ENCODE peak calls at places on chromosomes 4 and X, in six cellular contexts. U, Y, G, T, E and V are unnamed samples.

GRCh38 chrX:116417214-116417613 is 19.2 kb upstream of the SLC6A14 start:
- DNase-seq in G (no peak), Y (no peak), T (no peak), E (no peak), U (no peak), V (peak)

GRCh38 chr4:168440442-168441264 is 39.6 kb downstream of the DDX60L start:
- DNase-seq in T (no peak), E (no peak), G (no peak), Y (peak), U (no peak), V (peak)

GRCh38 chr4:70559924-70560323 is 32.1 kb upstream of the AMBN start:
- DNase-seq in G (no peak), Y (no peak), T (no peak), E (no peak), U (no peak), V (no peak)

GRCh38 chrX:40646489-40647306 is 663 bp downstream of the CXorf38 start:
- DNase-seq in E (peak), Y (no peak), U (peak), T (peak), G (no peak), V (peak)

GRCh38 chr4:16508968-16509367 is 282.7 kb upstream of the TAPT1 start:
- DNase-seq in Y (no peak), U (no peak), T (peak), E (no peak), G (no peak), V (no peak)

GRCh38 chr4:95541094-95541493 is 7.7 kb downstream of the UNC5C start:
- DNase-seq in G (no peak), Y (no peak), T (no peak), E (no peak), U (no peak), V (peak)

GRCh38 chrX:69424161-69424560 is 80.0 kb upstream of the NALF2 start:
- DNase-seq in T (peak), E (no peak), U (no peak), Y (peak), G (no peak), V (no peak)

GRCh38 chr4:113635739-113636437 is 125.7 kb downstream of the CAMK2D start:
- DNase-seq in Y (no peak), E (no peak), G (no peak), T (no peak), U (no peak), V (no peak)

GRCh38 chr4:183097251-183098079 is 1.6 kb upstream of the WWC2 start:
- DNase-seq in T (no peak), G (peak), Y (no peak), E (peak), U (no peak), V (no peak)

GRCh38 chr4:7678318-7678852 is 243.7 kb upstream of the PSAPL1 start:
- DNase-seq in Y (no peak), U (no peak), E (no peak), T (no peak), G (no peak), V (no peak)

GRCh38 chr4:154086247-154086646 is 297.4 kb upstream of the SFRP2 start:
- DNase-seq in U (no peak), Y (no peak), G (no peak), T (no peak), E (no peak), V (peak)

GRCh38 chr4:7852568-7853185 is 87.0 kb downstream of the AFAP1 start:
- DNase-seq in Y (no peak), G (no peak), U (no peak), T (no peak), E (no peak), V (peak)

GRCh38 chrX:45191383-45191782 is 9.3 kb downstream of the DIPK2B start:
- DNase-seq in U (no peak), E (no peak), Y (no peak), T (no peak), G (no peak), V (no peak)

GRCh38 chr4:110184791-110185155 is 13.6 kb downstream of the ELOVL6 start:
- DNase-seq in G (no peak), U (no peak), T (no peak), Y (no peak), E (no peak), V (no peak)

GRCh38 chr4:36256398-36256828 is 12.1 kb upstream of the ARAP2 start:
- DNase-seq in Y (no peak), U (no peak), E (no peak), T (no peak), G (no peak), V (no peak)

GRCh38 chr4:121943941-121944340 is 7.9 kb downstream of the TRPC3 start:
- DNase-seq in T (peak), Y (no peak), G (peak), E (peak), U (no peak), V (no peak)

GRCh38 chr4:76984788-76985211 is 35.2 kb downstream of the SEPTIN11 start:
- DNase-seq in Y (no peak), G (no peak), T (no peak), U (peak), E (no peak), V (peak)

GRCh38 chr4:106149911-106150310 is 166.1 kb downstream of the TBCK start:
- DNase-seq in T (no peak), U (no peak), Y (no peak), E (no peak), G (no peak), V (no peak)
- H2AFZ ChIP-seq in T (no peak), U (no peak), Y (no peak), E (no peak), G (no peak), V (no peak)

DNA sequence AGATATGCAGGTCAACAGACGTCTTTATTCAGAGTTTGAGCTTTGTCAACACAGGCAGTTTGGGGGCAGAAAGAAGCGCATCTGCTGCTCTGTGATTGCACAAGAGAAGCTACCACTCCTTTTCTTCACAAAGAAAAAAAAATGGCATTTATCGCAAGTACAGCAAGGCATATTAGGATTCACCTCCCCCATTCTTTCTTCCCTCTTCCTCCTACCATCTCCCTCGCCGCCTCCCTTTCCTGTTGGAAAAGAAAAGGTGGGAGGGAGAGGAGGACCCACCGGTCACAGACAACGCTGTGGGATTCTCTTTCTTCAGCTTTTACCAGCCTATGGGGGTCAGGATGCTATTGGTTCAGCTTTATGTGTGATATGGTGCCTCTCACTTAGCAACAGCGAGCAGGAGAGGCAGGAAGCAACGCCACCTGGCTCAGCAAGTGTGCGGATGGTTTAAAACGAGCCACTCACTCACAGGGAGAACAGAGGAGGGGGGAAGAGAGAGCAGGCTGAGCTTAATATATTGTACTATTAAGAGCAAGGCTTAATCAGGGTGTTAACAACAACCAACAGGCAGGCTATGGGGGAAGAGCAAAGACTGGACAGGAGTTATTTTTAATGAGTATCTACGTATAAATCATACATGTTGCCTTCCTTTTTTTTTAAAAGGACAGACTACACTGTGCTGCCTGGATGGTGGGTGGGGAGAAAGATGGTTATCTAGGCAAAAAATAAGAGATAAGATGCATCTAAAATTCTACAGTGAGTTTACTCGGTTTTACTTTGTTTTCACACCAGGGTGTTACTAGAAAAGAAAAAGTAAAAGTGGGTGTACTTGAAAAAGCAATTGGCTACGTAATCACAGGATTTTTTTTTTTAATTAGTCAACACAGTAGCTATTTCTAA is 104.7 kb downstream of the MAML3 start:
- DNase-seq in G (peak), E (peak), Y (no peak), U (no peak), T (no peak), V (peak)
- H3K9ac ChIP-seq in G (peak), E (peak), Y (no peak), U (no peak), T (no peak), V (peak)

GRCh38 chr4:2786794-2787229 is 6.1 kb upstream of the SH3BP2 start:
- DNase-seq in Y (no peak), T (no peak), E (no peak), U (no peak), G (no peak), V (no peak)

GRCh38 chr4:2786152-2786671 is 6.7 kb upstream of the SH3BP2 start:
- DNase-seq in Y (no peak), U (no peak), G (no peak), T (no peak), E (no peak), V (no peak)

GRCh38 chr4:2788532-2789103 is 4.3 kb upstream of the SH3BP2 start:
- DNase-seq in T (peak), U (no peak), G (peak), E (no peak), Y (no peak), V (no peak)

GRCh38 chr4:2788101-2788500 is 4.8 kb upstream of the SH3BP2 start:
- DNase-seq in T (no peak), G (no peak), E (no peak), Y (no peak), U (no peak), V (no peak)

DNA sequence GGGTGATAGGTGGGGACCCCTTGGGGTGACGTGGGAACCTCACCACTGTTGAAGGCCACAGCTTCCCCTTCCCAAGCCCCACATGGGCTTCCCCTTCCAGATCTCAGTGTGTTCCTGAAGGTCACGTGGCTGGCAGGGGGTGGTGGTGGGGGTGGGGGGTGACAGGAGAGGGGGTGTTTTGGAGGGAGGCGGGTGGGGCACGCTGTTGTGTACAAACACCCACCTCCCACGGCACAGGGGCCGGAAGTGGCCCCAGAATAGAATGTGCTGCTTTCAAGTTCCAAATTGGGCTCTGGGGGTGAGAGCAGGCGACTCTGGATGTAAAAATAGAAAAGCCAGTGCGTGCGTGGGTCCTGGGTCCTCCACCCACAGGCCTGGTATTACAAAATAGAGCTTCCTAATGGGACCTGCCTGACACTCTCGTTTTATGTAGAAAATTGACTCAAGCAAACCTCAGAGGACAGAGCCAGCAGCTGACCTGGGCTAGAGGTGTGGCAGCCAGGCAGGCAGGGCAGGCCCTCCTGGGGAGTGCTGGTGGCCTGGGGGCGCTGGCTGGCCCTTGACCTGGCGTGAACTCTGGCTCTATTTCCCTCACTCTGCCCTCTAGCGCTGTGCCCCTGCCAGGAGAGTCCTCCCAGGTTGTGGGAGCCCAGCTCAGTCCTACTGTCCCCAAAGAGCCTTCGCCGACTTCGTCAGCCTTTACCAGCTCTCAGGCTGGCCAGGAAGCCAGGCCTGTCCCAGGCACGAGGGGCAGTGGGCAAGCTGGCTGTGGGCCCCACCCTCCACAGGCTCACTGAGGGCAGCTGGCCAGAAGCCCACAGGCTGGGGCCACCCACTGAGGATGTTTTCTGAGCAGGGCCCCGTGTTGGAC is 5.4 kb upstream of the SH3BP2 start:
- DNase-seq in G (peak), U (peak), E (no peak), Y (no peak), T (no peak), V (no peak)
- TF ChIP-seq CTCF in G (peak), U (peak), E (no peak), Y (no peak), T (no peak), V (no peak)

GRCh38 chr4:158513246-158513645 is 8.4 kb upstream of the RXFP1 start:
- DNase-seq in T (no peak), E (no peak), G (no peak), U (no peak), Y (no peak), V (no peak)
- H2AFZ ChIP-seq in T (no peak), E (no peak), G (no peak), U (no peak), Y (no peak), V (peak)

DNA sequence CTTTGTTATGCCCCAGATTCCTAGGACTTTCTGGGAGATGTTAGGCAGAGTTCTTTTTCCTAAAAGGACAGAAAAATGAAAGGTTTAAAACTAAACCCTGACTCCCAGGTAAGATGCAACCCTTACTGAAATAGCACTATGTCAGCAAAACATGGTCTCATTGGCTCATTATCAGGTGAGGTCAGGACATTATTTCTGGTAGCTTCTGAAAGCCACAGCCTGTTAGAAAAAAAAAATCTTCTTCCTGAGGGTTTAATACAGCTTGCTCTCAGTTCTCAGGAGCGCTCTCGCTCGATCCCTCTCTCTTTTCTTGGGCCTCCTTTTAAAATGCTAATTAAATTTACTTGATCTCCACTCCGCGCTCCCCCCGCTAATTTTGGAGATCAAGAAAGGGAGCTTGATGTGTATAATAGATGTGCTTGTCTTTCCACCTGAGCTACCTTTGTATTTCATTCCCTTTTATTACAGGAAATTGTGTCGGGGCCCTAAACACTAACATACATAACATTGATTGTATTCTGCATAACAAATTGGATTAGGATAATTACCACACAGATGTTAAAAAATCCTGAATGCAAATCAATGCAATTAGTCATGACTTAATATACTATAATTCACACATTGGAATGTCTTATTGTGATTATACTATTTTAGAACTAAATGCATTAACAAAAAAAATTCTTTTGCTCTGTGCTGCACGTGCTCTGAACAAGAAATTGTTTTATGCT is 101.7 kb upstream of the TEX13D start:
- DNase-seq in U (peak), T (no peak), G (no peak), E (no peak), Y (no peak), V (no peak)
- H3K9ac ChIP-seq in U (no peak), T (no peak), G (no peak), E (no peak), Y (no peak), V (no peak)

DNA sequence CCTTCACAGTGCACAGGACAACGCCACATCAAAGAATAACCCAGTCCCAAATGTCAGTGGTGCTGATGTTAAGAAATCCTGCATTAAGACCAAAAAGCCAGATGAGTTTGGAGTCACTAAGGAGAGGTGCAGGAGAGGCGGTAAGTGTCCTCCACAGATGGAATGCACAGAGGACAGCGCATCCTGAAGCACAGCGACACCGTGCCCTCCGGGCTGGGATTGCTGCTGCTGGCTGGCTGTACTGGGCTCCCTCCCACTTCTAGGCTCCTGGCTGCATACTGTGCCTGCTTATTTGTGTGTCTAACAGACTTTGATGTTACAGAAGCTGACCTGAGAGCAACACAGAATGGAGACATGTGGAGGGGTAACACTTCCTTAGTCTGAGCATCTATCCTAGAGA is 325.6 kb upstream of the BOD1L1 start:
- DNase-seq in G (no peak), E (no peak), U (no peak), T (no peak), Y (no peak), V (no peak)
- TF ChIP-seq CTCF in G (no peak), E (no peak), U (no peak), T (no peak), Y (no peak), V (no peak)

GRCh38 chr4:2264481-2265041 is 2.7 kb upstream of the MXD4 start:
- DNase-seq in Y (no peak), T (no peak), U (no peak), E (no peak), G (no peak), V (no peak)
- H2AFZ ChIP-seq in Y (no peak), T (no peak), U (no peak), E (no peak), G (no peak), V (no peak)